ENCODE peak calls at places on chromosome 2, in seven cellular contexts. One of them, this sample, is unnamed.
A peak's percentile ranks its signal among the peaks of the same experiment; 100 is the strongest.

GRCh38 chr2:12826781-12827180 is 110.0 kb downstream of the TRIB2 start:
- DNase-seq in nucleus accumbens: no peak
- DNase-seq in CD4-positive, alpha-beta T cell: no peak
- DNase-seq in KBM-7: no peak
- DNase-seq in HuH-7: no peak
- DNase-seq in anterior cingulate cortex: no peak
- DNase-seq in uterus: no peak
- DNase-seq in this sample: no peak

GRCh38 chr2:42645551-42645950 is 77.1 kb downstream of the MTA3 start:
- DNase-seq in nucleus accumbens: no peak
- DNase-seq in CD4-positive, alpha-beta T cell: no peak
- DNase-seq in KBM-7: no peak
- DNase-seq in HuH-7: no peak
- DNase-seq in anterior cingulate cortex: no peak
- DNase-seq in uterus: no peak
- DNase-seq in this sample: no peak

GRCh38 chr2:46097714-46098480 is 199.3 kb upstream of the EPAS1 start:
- DNase-seq in nucleus accumbens: no peak
- DNase-seq in CD4-positive, alpha-beta T cell: no peak
- DNase-seq in KBM-7: peak; percentile 75
- DNase-seq in HuH-7: no peak
- DNase-seq in anterior cingulate cortex: no peak
- DNase-seq in uterus: peak; percentile 59
- DNase-seq in this sample: no peak

GRCh38 chr2:11022874-11023273 is 111.1 kb downstream of the KCNF1 start:
- DNase-seq in nucleus accumbens: no peak
- DNase-seq in CD4-positive, alpha-beta T cell: no peak
- DNase-seq in KBM-7: no peak
- DNase-seq in HuH-7: no peak
- DNase-seq in anterior cingulate cortex: no peak
- DNase-seq in uterus: no peak
- DNase-seq in this sample: no peak

GRCh38 chr2:139031722-139032121 is 251.5 kb upstream of the NXPH2 start:
- DNase-seq in nucleus accumbens: no peak
- DNase-seq in CD4-positive, alpha-beta T cell: no peak
- DNase-seq in KBM-7: no peak
- DNase-seq in HuH-7: peak; percentile 23
- DNase-seq in anterior cingulate cortex: no peak
- DNase-seq in uterus: no peak
- DNase-seq in this sample: no peak

GRCh38 chr2:96145028-96145939 is at the start of gene DUSP2:
- DNase-seq in nucleus accumbens: peak; percentile 60
- DNase-seq in CD4-positive, alpha-beta T cell: peak; percentile 71
- DNase-seq in KBM-7: peak; percentile 90
- DNase-seq in HuH-7: no peak
- DNase-seq in anterior cingulate cortex: peak; percentile 82
- DNase-seq in uterus: peak; percentile 63
- DNase-seq in this sample: no peak

GRCh38 chr2:238238766-238239551 is 879 bp downstream of the HES6 start:
- DNase-seq in nucleus accumbens: no peak
- DNase-seq in CD4-positive, alpha-beta T cell: peak; percentile 28
- DNase-seq in KBM-7: peak; percentile 48
- DNase-seq in HuH-7: peak; percentile 45
- DNase-seq in anterior cingulate cortex: no peak
- DNase-seq in uterus: no peak
- DNase-seq in this sample: no peak

GRCh38 chr2:88416016-88416663 is 36.4 kb downstream of the FOXI3 start:
- DNase-seq in nucleus accumbens: no peak
- DNase-seq in CD4-positive, alpha-beta T cell: no peak
- DNase-seq in KBM-7: no peak
- DNase-seq in HuH-7: no peak
- DNase-seq in anterior cingulate cortex: no peak
- DNase-seq in uterus: no peak
- DNase-seq in this sample: no peak

GRCh38 chr2:22826658-22827165 is 558.3 kb upstream of the KLHL29 start:
- DNase-seq in nucleus accumbens: no peak
- DNase-seq in CD4-positive, alpha-beta T cell: no peak
- DNase-seq in KBM-7: no peak
- DNase-seq in HuH-7: no peak
- DNase-seq in anterior cingulate cortex: no peak
- DNase-seq in uterus: no peak
- DNase-seq in this sample: no peak

GRCh38 chr2:177983183-177983788 is 89.3 kb downstream of the PDE11A start:
- DNase-seq in nucleus accumbens: no peak
- DNase-seq in CD4-positive, alpha-beta T cell: no peak
- DNase-seq in KBM-7: peak; percentile 56
- DNase-seq in HuH-7: peak; percentile 51
- DNase-seq in anterior cingulate cortex: no peak
- DNase-seq in uterus: no peak
- DNase-seq in this sample: no peak

GRCh38 chr2:234453216-234453615 is 43.7 kb downstream of the ARL4C start:
- DNase-seq in nucleus accumbens: no peak
- DNase-seq in CD4-positive, alpha-beta T cell: no peak
- DNase-seq in KBM-7: no peak
- DNase-seq in HuH-7: no peak
- DNase-seq in anterior cingulate cortex: no peak
- DNase-seq in uterus: no peak
- DNase-seq in this sample: no peak

GRCh38 chr2:224669449-224669848 is 46.7 kb downstream of the CCDC195 start:
- DNase-seq in nucleus accumbens: no peak
- DNase-seq in CD4-positive, alpha-beta T cell: no peak
- DNase-seq in KBM-7: no peak
- DNase-seq in HuH-7: no peak
- DNase-seq in anterior cingulate cortex: no peak
- DNase-seq in uterus: no peak
- DNase-seq in this sample: no peak

GRCh38 chr2:138503652-138504051 is 2.1 kb downstream of the SPOPL start:
- DNase-seq in nucleus accumbens: no peak
- DNase-seq in CD4-positive, alpha-beta T cell: no peak
- DNase-seq in KBM-7: no peak
- DNase-seq in HuH-7: no peak
- DNase-seq in anterior cingulate cortex: no peak
- DNase-seq in uterus: no peak
- DNase-seq in this sample: no peak

GRCh38 chr2:17706845-17707244 is 46.8 kb downstream of the SMC6 start:
- DNase-seq in nucleus accumbens: no peak
- DNase-seq in CD4-positive, alpha-beta T cell: no peak
- DNase-seq in KBM-7: no peak
- DNase-seq in HuH-7: no peak
- DNase-seq in anterior cingulate cortex: no peak
- DNase-seq in uterus: no peak
- DNase-seq in this sample: no peak

GRCh38 chr2:110105608-110106467 is 9.8 kb downstream of the MALL start:
- DNase-seq in nucleus accumbens: peak; percentile 17
- DNase-seq in CD4-positive, alpha-beta T cell: no peak
- DNase-seq in KBM-7: no peak
- DNase-seq in HuH-7: no peak
- DNase-seq in anterior cingulate cortex: no peak
- DNase-seq in uterus: no peak
- DNase-seq in this sample: no peak

GRCh38 chr2:179876266-179876665 is 14.9 kb upstream of the ZNF385B start:
- DNase-seq in nucleus accumbens: no peak
- DNase-seq in CD4-positive, alpha-beta T cell: no peak
- DNase-seq in KBM-7: no peak
- DNase-seq in HuH-7: no peak
- DNase-seq in anterior cingulate cortex: no peak
- DNase-seq in uterus: no peak
- DNase-seq in this sample: no peak

GRCh38 chr2:220935789-220936321 is 636.2 kb downstream of the EPHA4 start:
- DNase-seq in nucleus accumbens: no peak
- DNase-seq in CD4-positive, alpha-beta T cell: no peak
- DNase-seq in KBM-7: no peak
- DNase-seq in HuH-7: no peak
- DNase-seq in anterior cingulate cortex: no peak
- DNase-seq in uterus: no peak
- DNase-seq in this sample: no peak

GRCh38 chr2:126785236-126785635 is 113.5 kb upstream of the TEX51 start:
- DNase-seq in nucleus accumbens: no peak
- DNase-seq in CD4-positive, alpha-beta T cell: no peak
- DNase-seq in KBM-7: no peak
- DNase-seq in HuH-7: no peak
- DNase-seq in anterior cingulate cortex: no peak
- DNase-seq in uterus: no peak
- DNase-seq in this sample: no peak

GRCh38 chr2:145800201-145801091 is 1280.5 kb upstream of the ZEB2 start:
- DNase-seq in nucleus accumbens: no peak
- DNase-seq in CD4-positive, alpha-beta T cell: no peak
- DNase-seq in KBM-7: no peak
- DNase-seq in HuH-7: peak; percentile 25
- DNase-seq in anterior cingulate cortex: no peak
- DNase-seq in uterus: no peak
- DNase-seq in this sample: no peak

GRCh38 chr2:218659258-218659987 is at the start of the genes BCS1L and ZNF142:
- DNase-seq in nucleus accumbens: peak; percentile 88
- DNase-seq in CD4-positive, alpha-beta T cell: peak; percentile 90
- DNase-seq in KBM-7: peak; percentile 98
- DNase-seq in HuH-7: peak; percentile 92
- DNase-seq in anterior cingulate cortex: peak; percentile 91
- DNase-seq in uterus: peak; percentile 91
- DNase-seq in this sample: no peak

GRCh38 chr2:108560895-108561530 is 26.7 kb downstream of the LIMS1 start:
- DNase-seq in nucleus accumbens: no peak
- DNase-seq in CD4-positive, alpha-beta T cell: no peak
- DNase-seq in KBM-7: no peak
- DNase-seq in HuH-7: no peak
- DNase-seq in anterior cingulate cortex: no peak
- DNase-seq in uterus: no peak
- DNase-seq in this sample: no peak

GRCh38 chr2:109493176-109493935 is 120.4 kb downstream of the SEPTIN10 start:
- DNase-seq in nucleus accumbens: no peak
- DNase-seq in CD4-positive, alpha-beta T cell: no peak
- DNase-seq in KBM-7: no peak
- DNase-seq in HuH-7: no peak
- DNase-seq in anterior cingulate cortex: no peak
- DNase-seq in uterus: no peak
- DNase-seq in this sample: no peak

GRCh38 chr2:225400060-225400511 is 576 bp downstream of the NYAP2 start:
- DNase-seq in nucleus accumbens: peak; percentile 49
- DNase-seq in CD4-positive, alpha-beta T cell: no peak
- DNase-seq in KBM-7: peak; percentile 1
- DNase-seq in HuH-7: peak; percentile 1
- DNase-seq in anterior cingulate cortex: peak; percentile 45
- DNase-seq in uterus: no peak
- DNase-seq in this sample: no peak

GRCh38 chr2:74572178-74572925 is 17.8 kb downstream of the DOK1 start:
- DNase-seq in nucleus accumbens: no peak
- DNase-seq in CD4-positive, alpha-beta T cell: no peak
- DNase-seq in KBM-7: peak; percentile 40
- DNase-seq in HuH-7: no peak
- DNase-seq in anterior cingulate cortex: no peak
- DNase-seq in uterus: no peak
- DNase-seq in this sample: no peak

GRCh38 chr2:220499281-220499680 is 871.9 kb downstream of the SLC4A3 start:
- DNase-seq in nucleus accumbens: no peak
- DNase-seq in CD4-positive, alpha-beta T cell: no peak
- DNase-seq in KBM-7: no peak
- DNase-seq in HuH-7: no peak
- DNase-seq in anterior cingulate cortex: no peak
- DNase-seq in uterus: no peak
- DNase-seq in this sample: no peak

GRCh38 chr2:71220743-71221142 is 6.2 kb downstream of the PAIP2B start:
- DNase-seq in nucleus accumbens: no peak
- DNase-seq in CD4-positive, alpha-beta T cell: no peak
- DNase-seq in KBM-7: no peak
- DNase-seq in HuH-7: no peak
- DNase-seq in anterior cingulate cortex: no peak
- DNase-seq in uterus: no peak
- DNase-seq in this sample: no peak